ENCODE peak calls at places on chromosomes 13 and 19, in eight cellular contexts. V is CD8-positive, alpha-beta T cell; D is natural killer cell; U is activated B cell treated with CpG ODN at 0.5 μM for 24 hours; O is Right ventricle myocardium inferior; H is sciatic nerve; C is activated naive CD8-positive, alpha-beta T cell treated with anti-CD3 and anti-CD28 coated beads, Interleukin-2, amount 50 U/mL, for 24 hours; J is aorta. Z is an unnamed sample.
A peak's percentile ranks its signal among the peaks of the same experiment; 100 is the strongest.

GRCh38 chr19:1274852-1275259 is 474 bp upstream of the FAM174C start:
- ATAC-seq in V (no peak), D (no peak), U (no peak), O (peak; percentile 0), H (no peak), C (no peak), J (peak; percentile 0), Z (no peak)

GRCh38 chr13:111278711-111279110 is 41.7 kb upstream of the TEX29 start:
- ATAC-seq in V (no peak), D (no peak), U (no peak), O (peak; percentile 73), H (no peak), C (no peak), J (no peak), Z (no peak)

GRCh38 chr19:38514812-38515633 is 81.5 kb downstream of the RYR1 start:
- ATAC-seq in V (peak; percentile 99), D (peak; percentile 83), U (peak; percentile 97), O (peak; percentile 51), H (peak; percentile 86), C (peak; percentile 84), J (peak; percentile 82), Z (peak; percentile 69)

GRCh38 chr19:35436477-35437141 is 11.4 kb upstream of the FFAR2 start:
- ATAC-seq in V (peak; percentile 55), D (peak; percentile 75), U (peak; percentile 76), O (peak; percentile 40), H (peak; percentile 73), C (peak; percentile 90), J (peak; percentile 34), Z (peak; percentile 64)

GRCh38 chr13:94033098-94033497 is 446.4 kb downstream of the DCT start:
- ATAC-seq in V (no peak), D (no peak), U (no peak), O (no peak), H (no peak), C (no peak), J (no peak), Z (no peak)

GRCh38 chr13:79722885-79723445 is 242.0 kb downstream of the NDFIP2 start:
- ATAC-seq in V (no peak), D (no peak), U (no peak), O (peak; percentile 25), H (peak; percentile 53), C (no peak), J (no peak), Z (no peak)

GRCh38 chr19:57279418-57280164 is 694 bp upstream of the ZNF460 start:
- ATAC-seq in V (peak; percentile 64), D (peak; percentile 89), U (peak; percentile 72), O (peak; percentile 97), H (peak; percentile 98), C (peak; percentile 76), J (peak; percentile 99), Z (peak; percentile 96)

GRCh38 chr19:48196321-48196761 is 25.9 kb downstream of the ZSWIM9 start:
- ATAC-seq in V (no peak), D (peak; percentile 24), U (no peak), O (peak; percentile 20), H (peak; percentile 33), C (peak; percentile 13), J (no peak), Z (no peak)

GRCh38 chr13:101514695-101515275 is 62.3 kb downstream of the ITGBL1 start:
- ATAC-seq in V (no peak), D (no peak), U (no peak), O (no peak), H (peak; percentile 70), C (no peak), J (no peak), Z (no peak)

GRCh38 chr13:21014666-21015170 is 46.7 kb downstream of the LATS2 start:
- ATAC-seq in V (no peak), D (no peak), U (no peak), O (peak; percentile 53), H (peak; percentile 77), C (no peak), J (peak; percentile 72), Z (peak; percentile 46)

GRCh38 chr19:32876919-32877285 is 7.3 kb upstream of the SLC7A9 start:
- ATAC-seq in V (no peak), D (no peak), U (no peak), O (no peak), H (no peak), C (no peak), J (no peak), Z (no peak)